ENCODE peak calls at places on chromosomes 12 and 14, in seven cellular contexts. L is NCI-H2107, V is NCI-H226, H is HFFc6, D is left colon, P is anterior cingulate cortex, Q is GM12892. C is an unnamed sample.

GRCh38 chr14:92702441-92702918 is 45.9 kb downstream of the LGMN start:
- DNase-seq in L (no peak), V (no peak), H (no peak), D (no peak), P (no peak), Q (no peak), C (no peak)

GRCh38 chr12:86914716-86915115 is 658.5 kb upstream of the MGAT4C start:
- DNase-seq in L (no peak), V (peak), H (peak), D (no peak), P (no peak), Q (no peak), C (peak)

GRCh38 chr14:26841361-26841760 is 243.5 kb upstream of the NOVA1 start:
- DNase-seq in L (no peak), V (no peak), H (no peak), D (no peak), P (no peak), Q (no peak), C (peak)

GRCh38 chr14:22570132-22570949 is 18.7 kb downstream of the DAD1 start:
- DNase-seq in L (peak), V (peak), H (peak), D (peak), P (peak), Q (peak), C (peak)

GRCh38 chr14:24353551-24354529 is 14.0 kb upstream of the RIPK3 start:
- DNase-seq in L (no peak), V (peak), H (peak), D (no peak), P (no peak), Q (no peak), C (no peak)

GRCh38 chr14:96105089-96105920 is 66.1 kb downstream of the C14orf132 start:
- DNase-seq in L (no peak), V (no peak), H (no peak), D (no peak), P (no peak), Q (no peak), C (peak)

GRCh38 chr12:114762490-114763110 is 78.6 kb upstream of the TBX3 start:
- DNase-seq in L (no peak), V (no peak), H (no peak), D (peak), P (no peak), Q (no peak), C (no peak)

GRCh38 chr12:122981036-122981471 is 573 bp downstream of the ARL6IP4 start:
- DNase-seq in L (no peak), V (no peak), H (no peak), D (no peak), P (no peak), Q (no peak), C (no peak)

GRCh38 chr12:116465892-116466291 is 93.3 kb upstream of the MAP1LC3B2 start:
- DNase-seq in L (no peak), V (no peak), H (no peak), D (no peak), P (no peak), Q (no peak), C (no peak)

GRCh38 chr12:48201516-48201915 is 1.6 kb downstream of the OR10AD1 start:
- DNase-seq in L (no peak), V (no peak), H (no peak), D (no peak), P (no peak), Q (no peak), C (no peak)

GRCh38 chr12:116881325-116881866 is at the start of gene HRK:
- DNase-seq in L (no peak), V (no peak), H (no peak), D (peak), P (no peak), Q (no peak), C (no peak)

GRCh38 chr14:83463500-83464098 is 1929.9 kb upstream of the SEL1L start:
- DNase-seq in L (peak), V (peak), H (peak), D (peak), P (no peak), Q (no peak), C (no peak)

GRCh38 chr12:68175566-68176033 is 16.1 kb upstream of the IFNG start:
- DNase-seq in L (no peak), V (no peak), H (no peak), D (no peak), P (no peak), Q (peak), C (peak)

GRCh38 chr12:128827724-128828123 is 4.0 kb upstream of the SLC15A4 start:
- DNase-seq in L (no peak), V (no peak), H (no peak), D (no peak), P (no peak), Q (no peak), C (no peak)

GRCh38 chr14:64520699-64521098 is 16.1 kb downstream of the ZBTB1 start:
- DNase-seq in L (no peak), V (no peak), H (no peak), D (no peak), P (no peak), Q (no peak), C (no peak)

GRCh38 chr14:99760817-99761216 is 32.4 kb upstream of the EML1 start:
- DNase-seq in L (no peak), V (no peak), H (no peak), D (no peak), P (no peak), Q (no peak), C (no peak)

GRCh38 chr12:51070004-51070403 is 13.4 kb downstream of the CSRNP2 start:
- DNase-seq in L (peak), V (peak), H (no peak), D (no peak), P (no peak), Q (no peak), C (peak)

GRCh38 chr14:21382886-21383847 is 652 bp downstream of the SUPT16H start:
- DNase-seq in L (no peak), V (peak), H (peak), D (peak), P (peak), Q (peak), C (peak)

GRCh38 chr12:44835641-44836379 is 40.3 kb downstream of the NELL2 start:
- DNase-seq in L (no peak), V (no peak), H (no peak), D (no peak), P (peak), Q (no peak), C (peak)

GRCh38 chr12:64895541-64895940 is 71.1 kb downstream of the TBC1D30 start:
- DNase-seq in L (no peak), V (peak), H (peak), D (no peak), P (no peak), Q (no peak), C (no peak)

GRCh38 chr12:86837246-86837645 is 581.1 kb upstream of the MGAT4C start:
- DNase-seq in L (no peak), V (no peak), H (no peak), D (no peak), P (no peak), Q (no peak), C (no peak)

GRCh38 chr12:96241484-96242256 is 47.5 kb downstream of the ELK3 start:
- DNase-seq in L (no peak), V (no peak), H (no peak), D (no peak), P (no peak), Q (no peak), C (peak)

GRCh38 chr14:61753631-61754030 is 8.6 kb upstream of the SNAPC1 start:
- DNase-seq in L (no peak), V (no peak), H (peak), D (no peak), P (no peak), Q (no peak), C (no peak)

GRCh38 chr12:14482361-14482760 is 85.3 kb downstream of the PLBD1 start:
- DNase-seq in L (no peak), V (no peak), H (no peak), D (no peak), P (no peak), Q (no peak), C (no peak)

GRCh38 chr14:104315625-104316024 is 177.2 kb downstream of the KIF26A start:
- DNase-seq in L (no peak), V (no peak), H (no peak), D (peak), P (no peak), Q (no peak), C (no peak)

GRCh38 chr14:90450667-90451066 is 53.8 kb downstream of the CALM1 start:
- DNase-seq in L (no peak), V (no peak), H (no peak), D (no peak), P (no peak), Q (no peak), C (no peak)

GRCh38 chr12:104411826-104412626 is 44.7 kb upstream of the CHST11 start:
- DNase-seq in L (no peak), V (peak), H (no peak), D (no peak), P (peak), Q (no peak), C (no peak)

GRCh38 chr14:61482348-61483206 is 161.2 kb downstream of the PRKCH start:
- DNase-seq in L (no peak), V (no peak), H (no peak), D (no peak), P (no peak), Q (no peak), C (no peak)

GRCh38 chr12:14774944-14775651 is 28.2 kb downstream of the WBP11 start:
- DNase-seq in L (no peak), V (peak), H (peak), D (peak), P (peak), Q (peak), C (peak)

GRCh38 chr14:76776306-76777251 is 15.3 kb downstream of the VASH1 start:
- DNase-seq in L (peak), V (no peak), H (no peak), D (no peak), P (no peak), Q (no peak), C (no peak)

GRCh38 chr14:24403294-24404013 is 4.7 kb downstream of the NYNRIN start:
- DNase-seq in L (no peak), V (peak), H (peak), D (no peak), P (no peak), Q (no peak), C (peak)

GRCh38 chr14:104784846-104785707 is 10.5 kb downstream of the AKT1 start:
- DNase-seq in L (peak), V (no peak), H (no peak), D (no peak), P (no peak), Q (no peak), C (no peak)

GRCh38 chr12:104852904-104853303 is 105.2 kb downstream of the SLC41A2 start:
- DNase-seq in L (no peak), V (no peak), H (no peak), D (no peak), P (no peak), Q (no peak), C (peak)

GRCh38 chr14:55103005-55103640 is 25.9 kb upstream of the LGALS3 start:
- DNase-seq in L (peak), V (peak), H (peak), D (peak), P (no peak), Q (peak), C (peak)

GRCh38 chr14:75709207-75709812 is 48.3 kb downstream of the TTLL5 start:
- DNase-seq in L (peak), V (no peak), H (peak), D (peak), P (peak), Q (no peak), C (peak)

GRCh38 chr12:85985996-85986395 is 111.9 kb downstream of the NTS start:
- DNase-seq in L (no peak), V (no peak), H (no peak), D (no peak), P (no peak), Q (no peak), C (no peak)

GRCh38 chr14:94622653-94623421 is 10.6 kb downstream of the SERPINA3 start:
- DNase-seq in L (no peak), V (no peak), H (no peak), D (no peak), P (no peak), Q (no peak), C (no peak)